ENCODE peak calls at places on chromosomes 12 and 14, in eight cellular contexts. T is NCI-H187 treated with DMSO at 0.1 percent for 48 hours; A is NAMALWA; S is heart right ventricle; G is stimulated activated CD4-positive, alpha-beta T cell treated with anti-CD3 and anti-CD28 coated beads, Interleukin-2, amount 100 ng/mL, for 48 hours; X is kidney tubule cell; O is AG08396; V is left colon. H is an unnamed sample.
A peak's percentile ranks its signal among the peaks of the same experiment; 100 is the strongest.

GRCh38 chr14:53020193-53020932 is 69.5 kb upstream of the FERMT2 start:
- DNase-seq in G (no peak), V (no peak), S (no peak), X (no peak), A (no peak), T (no peak), O (no peak), H (no peak)

GRCh38 chr12:13000616-13000934 is 510 bp upstream of the HEBP1 start:
- DNase-seq in X (no peak), A (no peak), S (no peak), O (peak; percentile 47), T (no peak), G (no peak), V (no peak), H (no peak)

GRCh38 chr14:93538411-93538810 is 107.7 kb downstream of the UNC79 start:
- DNase-seq in T (no peak), S (no peak), G (no peak), X (peak; percentile 58), V (no peak), O (no peak), A (peak; percentile 37), H (no peak)

GRCh38 chr14:73227812-73228781 is 9.2 kb upstream of the PAPLN start:
- DNase-seq in G (no peak), A (no peak), O (peak; percentile 66), T (no peak), X (peak; percentile 98), S (peak; percentile 42), V (no peak), H (no peak)

GRCh38 chr12:110354172-110354780 is 49.2 kb downstream of the ANAPC7 start:
- DNase-seq in T (no peak), O (no peak), V (no peak), A (no peak), G (no peak), S (no peak), X (no peak), H (peak; percentile 91)

GRCh38 chr12:81722004-81722403 is 37.1 kb downstream of the PPFIA2 start:
- DNase-seq in T (no peak), X (no peak), S (no peak), G (no peak), O (no peak), V (no peak), A (no peak), H (no peak)

GRCh38 chr14:81423504-81423903 is 23.4 kb upstream of the STON2 start:
- DNase-seq in V (no peak), S (peak; percentile 74), T (no peak), G (no peak), A (no peak), X (no peak), O (no peak), H (no peak)

GRCh38 chr12:112468041-112468440 is 49.3 kb downstream of the PTPN11 start:
- DNase-seq in V (no peak), A (no peak), T (no peak), O (no peak), G (no peak), S (no peak), X (no peak), H (no peak)

GRCh38 chr12:7609051-7609450 is 56.7 kb downstream of the APOBEC1 start:
- DNase-seq in X (no peak), G (no peak), O (no peak), T (no peak), A (no peak), S (no peak), V (no peak), H (no peak)

GRCh38 chr14:65229431-65230286 is 127.3 kb upstream of the MAX start:
- DNase-seq in V (peak; percentile 55), A (no peak), X (peak; percentile 85), O (peak; percentile 26), T (no peak), S (peak; percentile 26), G (no peak), H (no peak)

GRCh38 chr12:108811411-108812185 is 45.8 kb downstream of the SSH1 start:
- DNase-seq in T (no peak), X (no peak), A (no peak), O (no peak), S (no peak), G (no peak), V (no peak), H (no peak)

GRCh38 chr12:116299064-116299463 is 21.6 kb upstream of the MED13L start:
- DNase-seq in X (no peak), V (no peak), O (no peak), T (no peak), G (no peak), S (no peak), A (no peak), H (no peak)

GRCh38 chr12:116066381-116067230 is 210.9 kb downstream of the MED13L start:
- DNase-seq in S (peak; percentile 24), X (peak; percentile 53), O (peak; percentile 35), V (no peak), A (peak; percentile 69), G (peak; percentile 39), T (no peak), H (peak; percentile 18)

GRCh38 chr12:30013051-30013450 is 229.3 kb upstream of the TMTC1 start:
- DNase-seq in X (no peak), G (no peak), V (no peak), T (no peak), A (no peak), S (no peak), O (no peak), H (no peak)

GRCh38 chr14:23443881-23444280 is 8.4 kb upstream of the MYH7 start:
- DNase-seq in X (no peak), V (no peak), S (no peak), A (no peak), G (no peak), T (no peak), O (no peak), H (no peak)

GRCh38 chr12:3202734-3203446 is 125.7 kb downstream of the TSPAN9 start:
- DNase-seq in S (peak; percentile 71), X (no peak), V (no peak), G (peak; percentile 71), A (peak; percentile 72), T (no peak), O (peak; percentile 86), H (peak; percentile 37)

GRCh38 chr12:74441872-74442271 is 95.8 kb upstream of the ATXN7L3B start:
- DNase-seq in V (no peak), O (no peak), X (no peak), T (no peak), S (no peak), A (no peak), G (no peak), H (no peak)

GRCh38 chr14:51547260-51547659 is 104.5 kb upstream of the FRMD6 start:
- DNase-seq in S (peak; percentile 40), A (no peak), V (no peak), X (peak; percentile 98), T (no peak), G (no peak), O (peak; percentile 83), H (no peak)

GRCh38 chr12:50442178-50442908 is 41.7 kb downstream of the LARP4 start:
- DNase-seq in T (no peak), V (no peak), G (no peak), S (no peak), X (no peak), A (no peak), O (no peak), H (no peak)

GRCh38 chr14:53062856-53063255 is 90.3 kb downstream of the DDHD1 start:
- DNase-seq in A (no peak), S (no peak), O (no peak), X (peak; percentile 45), G (no peak), V (no peak), T (no peak), H (no peak)

GRCh38 chr14:100114109-100114765 is 45.2 kb downstream of the DEGS2 start:
- DNase-seq in V (no peak), T (no peak), S (no peak), A (no peak), G (no peak), O (no peak), X (peak; percentile 28), H (no peak)